ENCODE peak calls at places on chromosomes 3 and 15, in four cellular contexts. U is HepG2, B is A549, M is HEK293T. J is an unnamed sample.

GRCh38 chr15:82081904-82082810 is 36.3 kb upstream of the MEX3B start:
- DNase-seq in U (no peak), B (no peak), M (peak), J (peak)

GRCh38 chr15:71273731-71274447 is 158.6 kb downstream of the THSD4 start:
- DNase-seq in B (no peak), M (no peak), U (no peak), J (no peak)

GRCh38 chr15:53530762-53531161 is 228.7 kb downstream of the WDR72 start:
- DNase-seq in U (no peak), B (no peak), M (no peak), J (no peak)

GRCh38 chr15:72472907-72473669 is 1.0 kb upstream of the ARIH1 start:
- DNase-seq in B (no peak), U (no peak), M (no peak), J (peak)

GRCh38 chr3:50373146-50373864 is 14.0 kb upstream of the TMEM115 start:
- DNase-seq in M (no peak), B (no peak), U (no peak), J (no peak)

GRCh38 chr3:42505203-42505848 is 2.9 kb downstream of the VIPR1 start:
- DNase-seq in B (no peak), U (no peak), M (no peak), J (no peak)

GRCh38 chr15:76426941-76427340 is 90.4 kb downstream of the ISL2 start:
- DNase-seq in U (no peak), B (no peak), M (no peak), J (no peak)

GRCh38 chr3:79767194-79767952 is 425 bp downstream of the ROBO1 start:
- DNase-seq in U (no peak), M (peak), B (no peak), J (no peak)

GRCh38 chr3:57966823-57967222 is 41.4 kb upstream of the FLNB start:
- DNase-seq in U (no peak), B (no peak), M (no peak), J (no peak)

GRCh38 chr3:155948476-155948875 is 78.0 kb downstream of the GMPS start:
- DNase-seq in B (no peak), U (no peak), M (no peak), J (no peak)
- TF ChIP-seq BHLHE40 in B (no peak), U (no peak), M (no peak), J (no peak)

DNA sequence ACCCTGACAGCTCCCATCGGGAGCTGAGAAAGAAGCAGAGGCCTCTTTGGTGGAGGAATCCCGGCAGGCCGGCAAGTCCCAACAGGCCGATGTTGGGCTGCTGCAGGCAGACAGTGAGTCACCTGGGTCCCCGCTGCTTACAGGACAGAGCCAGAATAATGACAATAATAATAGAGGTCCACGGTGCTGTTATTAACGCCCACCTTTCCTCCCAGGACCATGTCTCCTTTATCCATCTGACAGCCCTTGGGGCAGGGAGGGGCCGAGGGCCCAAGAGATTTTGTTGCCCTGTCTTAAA is 29.3 kb upstream of the MAGEF1 start:
- DNase-seq in B (no peak), M (no peak), U (no peak), J (no peak)
- TF ChIP-seq BHLHE40 in B (no peak), M (no peak), U (no peak), J (no peak)

GRCh38 chr3:140341213-140341612 is 336.7 kb upstream of the TRIM42 start:
- DNase-seq in B (no peak), M (no peak), U (no peak), J (no peak)

GRCh38 chr3:140343211-140343610 is 334.7 kb upstream of the TRIM42 start:
- DNase-seq in M (no peak), B (no peak), U (no peak), J (no peak)

GRCh38 chr3:140341817-140342403 is 336.0 kb upstream of the TRIM42 start:
- DNase-seq in B (no peak), M (no peak), U (no peak), J (no peak)

GRCh38 chr3:140343709-140344417 is 334.0 kb upstream of the TRIM42 start:
- DNase-seq in M (no peak), B (no peak), U (no peak), J (no peak)

GRCh38 chr3:140342668-140343067 is 335.2 kb upstream of the TRIM42 start:
- DNase-seq in B (no peak), U (no peak), M (no peak), J (no peak)
- TF ChIP-seq BHLHE40 in B (no peak), U (no peak), M (no peak), J (no peak)

GRCh38 chr15:74504418-74504817 is 36.6 kb upstream of the ARID3B start:
- DNase-seq in B (no peak), U (no peak), M (no peak), J (no peak)

GRCh38 chr15:74502301-74502700 is 38.7 kb upstream of the ARID3B start:
- DNase-seq in B (no peak), M (no peak), U (no peak), J (no peak)

GRCh38 chr15:74506515-74506840 is 34.5 kb upstream of the ARID3B start:
- DNase-seq in B (no peak), U (no peak), M (no peak), J (no peak)

GRCh38 chr15:74500401-74500800 is 39.4 kb upstream of the UBL7 start:
- DNase-seq in M (no peak), B (no peak), U (no peak), J (no peak)

GRCh38 chr15:74505837-74506514 is 35.0 kb upstream of the ARID3B start:
- DNase-seq in U (no peak), M (no peak), B (no peak), J (no peak)
- TF ChIP-seq BHLHE40 in U (no peak), M (no peak), B (no peak), J (no peak)

GRCh38 chr15:59294961-59295741 is 77.5 kb downstream of the MYO1E start:
- DNase-seq in M (no peak), U (no peak), B (no peak), J (no peak)
- TF ChIP-seq BHLHE40 in M (no peak), U (no peak), B (no peak), J (no peak)

DNA sequence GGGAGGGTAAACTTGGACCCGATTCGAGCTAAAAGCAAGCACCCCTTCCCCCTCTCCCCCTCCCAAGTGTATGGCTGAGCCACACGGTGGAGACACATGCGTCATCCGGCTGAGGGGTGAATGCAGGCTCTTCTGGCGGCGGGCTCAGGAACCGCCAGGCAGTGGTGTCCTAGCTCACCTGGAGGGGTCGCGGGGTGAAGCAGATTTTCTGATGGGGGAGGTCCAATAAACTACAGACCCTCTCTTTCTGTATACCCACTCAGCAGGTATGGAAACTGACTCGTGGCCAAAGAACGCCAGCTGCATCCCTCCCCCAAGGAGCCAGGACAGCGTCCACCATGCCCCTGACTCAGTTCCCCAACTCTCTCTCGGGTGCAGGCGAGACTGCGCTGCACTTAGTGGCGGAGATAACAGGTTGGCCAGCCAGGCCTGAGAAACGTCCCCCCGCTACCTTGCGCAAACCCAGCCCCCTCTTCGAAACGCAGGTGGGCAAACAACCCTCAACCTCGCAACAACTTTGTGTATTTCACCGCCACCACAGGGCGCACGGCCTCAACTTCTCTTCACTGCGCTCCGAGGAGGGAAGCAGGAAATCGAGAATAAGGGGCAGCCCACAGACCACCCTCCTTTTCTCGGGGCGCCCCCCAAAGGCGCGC is 1.3 kb downstream of the MAGI1 start:
- DNase-seq in M (peak), U (peak), B (peak), J (no peak)
- TF ChIP-seq BHLHE40 in M (no peak), U (no peak), B (no peak), J (no peak)

DNA sequence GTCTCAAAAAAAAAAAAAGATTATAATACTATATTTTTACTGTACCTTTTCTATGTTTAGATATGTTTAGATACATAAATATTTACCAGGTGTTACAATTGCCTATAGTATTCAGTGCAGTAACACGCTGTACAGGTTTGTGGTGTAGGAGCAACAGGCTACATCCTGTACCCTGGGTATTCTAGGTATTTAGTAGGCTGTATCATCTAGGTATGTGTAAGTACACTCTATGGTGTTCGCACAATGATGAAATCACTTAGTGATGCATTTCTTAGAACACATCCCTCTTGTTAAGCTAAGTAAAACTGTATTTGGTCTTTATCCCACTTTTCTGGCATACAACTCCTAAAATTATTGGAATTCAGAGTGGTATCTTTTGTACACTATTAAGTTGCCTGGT is 77.8 kb downstream of the CDC25A start:
- DNase-seq in B (no peak), U (no peak), M (no peak), J (no peak)
- TF ChIP-seq BHLHE40 in B (no peak), U (no peak), M (no peak), J (no peak)

GRCh38 chr15:93587046-93587445 is 498.0 kb upstream of the RGMA start:
- DNase-seq in B (no peak), M (no peak), U (no peak), J (no peak)

GRCh38 chr15:93583533-93583932 is 494.5 kb upstream of the RGMA start:
- DNase-seq in U (no peak), M (no peak), B (no peak), J (no peak)

GRCh38 chr15:93584021-93584420 is 495.0 kb upstream of the RGMA start:
- DNase-seq in B (no peak), U (no peak), M (no peak), J (no peak)
- TF ChIP-seq BHLHE40 in B (no peak), U (no peak), M (no peak), J (no peak)

GRCh38 chr3:156463123-156463522 is 91.8 kb downstream of the SSR3 start:
- DNase-seq in B (no peak), M (no peak), U (no peak), J (no peak)

GRCh38 chr3:156461889-156462288 is 93.0 kb downstream of the SSR3 start:
- DNase-seq in U (no peak), M (no peak), B (no peak), J (no peak)

GRCh38 chr3:156459434-156459833 is 95.5 kb downstream of the SSR3 start:
- DNase-seq in U (no peak), B (no peak), M (no peak), J (no peak)

GRCh38 chr3:156456771-156457224 is 98.1 kb downstream of the SSR3 start:
- DNase-seq in M (no peak), B (no peak), U (peak), J (no peak)

DNA sequence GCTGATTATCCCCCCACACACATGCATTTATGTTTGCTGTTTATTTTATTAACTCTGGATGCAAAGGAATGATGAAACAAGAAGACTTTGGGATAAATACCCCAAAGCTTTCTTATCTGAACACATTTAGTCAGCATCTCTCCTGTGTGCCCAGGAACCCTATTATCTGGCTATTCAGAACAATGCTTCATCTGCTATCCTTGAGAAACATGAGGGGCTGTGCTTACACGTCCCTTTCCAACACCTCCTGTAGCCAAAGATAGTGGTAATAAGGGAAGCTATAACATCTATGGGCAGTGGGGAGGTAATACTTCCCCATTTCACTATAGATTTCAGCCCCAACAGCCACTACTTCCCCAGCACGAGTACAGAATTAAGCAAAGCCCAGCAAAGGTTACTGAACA is 94.7 kb downstream of the SSR3 start:
- DNase-seq in B (no peak), U (no peak), M (no peak), J (peak)
- TF ChIP-seq BHLHE40 in B (no peak), U (no peak), M (no peak), J (peak)